ENCODE peak calls at places on chromosomes 2 and 18, in four cellular contexts. One of them, this sample, is unnamed.

GRCh38 chr2:215658635-215659305 is 222.9 kb upstream of the FN1 start:
- DNase-seq in HepG2: no peak
- DNase-seq in K562: no peak
- DNase-seq in SK-N-SH: no peak
- DNase-seq in this sample: no peak

GRCh38 chr2:80111185-80111584 is 193.4 kb downstream of the LRRTM1 start:
- DNase-seq in SK-N-SH: no peak
- DNase-seq in HepG2: no peak
- DNase-seq in K562: no peak
- DNase-seq in this sample: no peak

GRCh38 chr2:232875256-232876070 is 5.4 kb downstream of the SNORC start:
- DNase-seq in HepG2: no peak
- DNase-seq in SK-N-SH: peak
- DNase-seq in K562: no peak
- DNase-seq in this sample: no peak

GRCh38 chr2:25491966-25492532 is 150.3 kb upstream of the DNMT3A start:
- DNase-seq in K562: no peak
- DNase-seq in SK-N-SH: peak
- DNase-seq in HepG2: peak
- DNase-seq in this sample: no peak

GRCh38 chr2:215793747-215794595 is 219.4 kb downstream of the MREG start:
- DNase-seq in K562: peak
- DNase-seq in HepG2: peak
- DNase-seq in SK-N-SH: no peak
- DNase-seq in this sample: peak

GRCh38 chr2:15364561-15364960 is 196.6 kb downstream of the NBAS start:
- DNase-seq in SK-N-SH: no peak
- DNase-seq in HepG2: no peak
- DNase-seq in K562: no peak
- DNase-seq in this sample: no peak

GRCh38 chr18:13700153-13700552 is 26.2 kb downstream of the FAM210A start:
- DNase-seq in K562: no peak
- DNase-seq in SK-N-SH: no peak
- DNase-seq in HepG2: no peak
- DNase-seq in this sample: no peak

GRCh38 chr18:34978953-34979608 is 62.1 kb upstream of the MAPRE2 start:
- DNase-seq in SK-N-SH: peak
- DNase-seq in HepG2: peak
- DNase-seq in K562: peak
- DNase-seq in this sample: peak

GRCh38 chr2:71714601-71715240 is 261.4 kb downstream of the DYSF start:
- DNase-seq in K562: no peak
- DNase-seq in HepG2: no peak
- DNase-seq in SK-N-SH: no peak
- DNase-seq in this sample: no peak

GRCh38 chr2:213216461-213216860 is 65.0 kb upstream of the IKZF2 start:
- DNase-seq in HepG2: no peak
- DNase-seq in SK-N-SH: no peak
- DNase-seq in K562: no peak
- DNase-seq in this sample: no peak

GRCh38 chr2:233007739-233008138 is 5.3 kb downstream of the NGEF start:
- DNase-seq in SK-N-SH: no peak
- DNase-seq in K562: no peak
- DNase-seq in HepG2: no peak
- DNase-seq in this sample: no peak

GRCh38 chr2:1607971-1608688 is 136.2 kb downstream of the PXDN start:
- DNase-seq in HepG2: no peak
- DNase-seq in SK-N-SH: no peak
- DNase-seq in K562: no peak
- DNase-seq in this sample: no peak

GRCh38 chr2:26843041-26843440 is 4.9 kb upstream of the DPYSL5 start:
- DNase-seq in HepG2: no peak
- DNase-seq in K562: no peak
- DNase-seq in SK-N-SH: no peak
- DNase-seq in this sample: no peak

GRCh38 chr18:1104265-1104792 is 199.7 kb downstream of the ADCYAP1 start:
- DNase-seq in HepG2: no peak
- DNase-seq in K562: no peak
- DNase-seq in SK-N-SH: no peak
- DNase-seq in this sample: no peak

GRCh38 chr18:26407721-26408601 is 140.4 kb downstream of the KCTD1 start:
- DNase-seq in SK-N-SH: no peak
- DNase-seq in K562: no peak
- DNase-seq in HepG2: no peak
- DNase-seq in this sample: no peak

GRCh38 chr2:37631698-37632097 is 39.7 kb downstream of the CDC42EP3 start:
- DNase-seq in SK-N-SH: no peak
- DNase-seq in HepG2: no peak
- DNase-seq in K562: no peak
- DNase-seq in this sample: no peak

GRCh38 chr2:72745679-72746368 is 80.0 kb downstream of the EXOC6B start:
- DNase-seq in K562: peak
- DNase-seq in SK-N-SH: peak
- DNase-seq in HepG2: peak
- DNase-seq in this sample: no peak

GRCh38 chr18:23528580-23529472 is 25.5 kb downstream of the RMC1 start:
- DNase-seq in K562: peak
- DNase-seq in SK-N-SH: no peak
- DNase-seq in HepG2: no peak
- DNase-seq in this sample: no peak

DNA sequence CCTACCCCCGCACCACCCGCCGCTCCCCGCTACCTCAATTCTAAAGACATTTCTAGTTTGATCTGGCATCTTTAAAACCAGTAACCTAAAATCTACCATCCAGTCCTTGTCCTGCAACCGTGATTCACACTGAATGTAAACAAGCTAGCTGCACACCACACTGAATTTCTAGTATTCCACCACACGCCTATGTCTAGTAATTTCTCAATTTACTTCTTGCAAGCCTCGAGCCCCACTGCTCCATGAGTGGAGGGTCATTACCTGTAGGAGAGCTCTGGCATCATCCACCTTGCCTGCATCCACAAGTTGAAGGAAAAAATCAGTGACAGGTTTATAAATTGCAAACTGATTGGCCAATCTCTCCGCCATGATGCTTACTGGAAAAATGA is 60.2 kb downstream of the ABCG8 start:
- DNase-seq in HepG2: no peak
- DNase-seq in K562: no peak
- DNase-seq in SK-N-SH: no peak
- DNase-seq in this sample: no peak
- TF ChIP-seq YY1 in HepG2: no peak
- TF ChIP-seq YY1 in K562: no peak
- TF ChIP-seq YY1 in SK-N-SH: no peak
- TF ChIP-seq YY1 in this sample: no peak

GRCh38 chr2:96909651-96910050 is 39.8 kb upstream of the SEMA4C start:
- DNase-seq in SK-N-SH: no peak
- DNase-seq in HepG2: no peak
- DNase-seq in K562: no peak
- DNase-seq in this sample: no peak

GRCh38 chr2:96903318-96903717 is 33.4 kb upstream of the SEMA4C start:
- DNase-seq in K562: peak
- DNase-seq in SK-N-SH: peak
- DNase-seq in HepG2: no peak
- DNase-seq in this sample: no peak

GRCh38 chr2:96903809-96904208 is 33.9 kb upstream of the SEMA4C start:
- DNase-seq in HepG2: no peak
- DNase-seq in K562: no peak
- DNase-seq in SK-N-SH: no peak
- DNase-seq in this sample: no peak

GRCh38 chr2:96907405-96908041 is 37.6 kb upstream of the SEMA4C start:
- DNase-seq in HepG2: no peak
- DNase-seq in K562: no peak
- DNase-seq in SK-N-SH: peak
- DNase-seq in this sample: no peak

GRCh38 chr2:96906719-96907404 is 37.0 kb upstream of the SEMA4C start:
- DNase-seq in SK-N-SH: peak
- DNase-seq in HepG2: no peak
- DNase-seq in K562: no peak
- DNase-seq in this sample: no peak
- TF ChIP-seq FOXM1 in SK-N-SH: no peak
- TF ChIP-seq FOXM1 in HepG2: no peak
- TF ChIP-seq FOXM1 in K562: no peak
- TF ChIP-seq FOXM1 in this sample: no peak

GRCh38 chr2:239299218-239299939 is 101.4 kb downstream of the HDAC4 start:
- DNase-seq in SK-N-SH: no peak
- DNase-seq in HepG2: peak
- DNase-seq in K562: no peak
- DNase-seq in this sample: no peak

GRCh38 chr2:239297142-239298125 is 103.4 kb downstream of the HDAC4 start:
- DNase-seq in K562: no peak
- DNase-seq in SK-N-SH: no peak
- DNase-seq in HepG2: peak
- DNase-seq in this sample: no peak

GRCh38 chr2:239300242-239300641 is 100.6 kb downstream of the HDAC4 start:
- DNase-seq in HepG2: no peak
- DNase-seq in SK-N-SH: no peak
- DNase-seq in K562: no peak
- DNase-seq in this sample: no peak

GRCh38 chr2:239296020-239296932 is 104.5 kb downstream of the HDAC4 start:
- DNase-seq in SK-N-SH: no peak
- DNase-seq in K562: no peak
- DNase-seq in HepG2: peak
- DNase-seq in this sample: no peak

GRCh38 chr2:239298126-239298804 is 102.6 kb downstream of the HDAC4 start:
- DNase-seq in K562: no peak
- DNase-seq in HepG2: no peak
- DNase-seq in SK-N-SH: no peak
- DNase-seq in this sample: no peak
- TF ChIP-seq YY1 in K562: no peak
- TF ChIP-seq YY1 in HepG2: no peak
- TF ChIP-seq YY1 in SK-N-SH: no peak
- TF ChIP-seq YY1 in this sample: no peak

GRCh38 chr18:63177822-63178525 is 141.6 kb downstream of the BCL2 start:
- DNase-seq in K562: no peak
- DNase-seq in SK-N-SH: no peak
- DNase-seq in HepG2: no peak
- DNase-seq in this sample: no peak
- TF ChIP-seq FOXM1 in K562: no peak
- TF ChIP-seq FOXM1 in SK-N-SH: no peak
- TF ChIP-seq FOXM1 in HepG2: no peak
- TF ChIP-seq FOXM1 in this sample: no peak

GRCh38 chr18:76530846-76531245 is 35.8 kb upstream of the ZNF516 start:
- DNase-seq in SK-N-SH: no peak
- DNase-seq in K562: no peak
- DNase-seq in HepG2: no peak
- DNase-seq in this sample: no peak
- TF ChIP-seq YY1 in SK-N-SH: no peak
- TF ChIP-seq YY1 in K562: no peak
- TF ChIP-seq YY1 in HepG2: no peak
- TF ChIP-seq YY1 in this sample: no peak

GRCh38 chr2:158011055-158011771 is 90.5 kb upstream of the UPP2 start:
- DNase-seq in HepG2: no peak
- DNase-seq in SK-N-SH: no peak
- DNase-seq in K562: peak
- DNase-seq in this sample: no peak
- TF ChIP-seq FOXM1 in HepG2: no peak
- TF ChIP-seq FOXM1 in SK-N-SH: no peak
- TF ChIP-seq FOXM1 in K562: no peak
- TF ChIP-seq FOXM1 in this sample: no peak

GRCh38 chr2:69238449-69239031 is 148.5 kb downstream of the GFPT1 start:
- DNase-seq in HepG2: no peak
- DNase-seq in K562: no peak
- DNase-seq in SK-N-SH: no peak
- DNase-seq in this sample: no peak
- TF ChIP-seq YY1 in HepG2: no peak
- TF ChIP-seq YY1 in K562: no peak
- TF ChIP-seq YY1 in SK-N-SH: no peak
- TF ChIP-seq YY1 in this sample: no peak

DNA sequence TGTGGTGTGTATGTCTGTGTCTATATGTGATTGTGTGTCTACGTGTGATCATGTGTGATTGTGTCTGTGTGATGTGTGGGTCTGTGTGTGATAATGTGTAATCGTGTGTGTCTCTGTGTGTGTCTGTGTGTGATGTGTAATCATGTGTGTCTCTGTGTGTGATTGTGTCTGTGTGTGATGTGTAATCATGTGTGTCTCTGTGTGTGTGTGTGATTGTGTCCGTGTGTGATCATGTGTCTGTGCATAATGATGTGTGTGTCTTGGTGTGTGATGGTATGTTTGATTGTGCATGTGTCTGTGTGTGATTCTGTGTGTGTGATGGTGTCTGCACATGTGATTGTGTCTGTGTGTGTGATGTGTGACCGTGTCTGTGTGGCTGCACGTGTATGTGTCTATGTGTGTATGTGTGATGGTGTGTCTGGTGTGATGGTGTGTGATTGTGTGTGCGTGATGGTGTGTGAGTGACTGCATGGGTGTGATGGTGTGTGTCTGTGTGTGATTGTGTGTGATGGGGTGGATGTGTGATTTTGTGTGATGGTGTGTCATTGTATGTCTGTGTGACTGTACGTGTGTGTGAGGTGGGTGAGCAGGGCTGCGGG is 78.9 kb downstream of the RTP5 start:
- DNase-seq in HepG2: no peak
- DNase-seq in K562: no peak
- DNase-seq in SK-N-SH: no peak
- DNase-seq in this sample: no peak
- TF ChIP-seq FOXM1 in HepG2: no peak
- TF ChIP-seq FOXM1 in K562: no peak
- TF ChIP-seq FOXM1 in SK-N-SH: no peak
- TF ChIP-seq FOXM1 in this sample: no peak

This sample was measured in GM12878.